ENCODE peak calls at places on chromosomes 11 and 22, in nine cellular contexts. X is upper lobe of right lung; P is MM.1S; Q is heart right ventricle; H is neuronal stem cell; A is suprapubic skin; R is right atrium auricular region; F is effector memory CD4-positive, alpha-beta T cell; B is CD8-positive, alpha-beta T cell. K is an unnamed sample.
A peak's percentile ranks its signal among the peaks of the same experiment; 100 is the strongest.

GRCh38 chr11:130738618-130739017 is 177.7 kb downstream of the SNX19 start:
- DNase-seq in X (no peak), P (no peak), Q (no peak), H (no peak), A (no peak), R (no peak), F (no peak), B (no peak), K (no peak)

GRCh38 chr11:267491-267994 is 10.7 kb upstream of the NLRP6 start:
- DNase-seq in X (peak; percentile 85), P (peak; percentile 72), Q (no peak), H (no peak), A (peak; percentile 86), R (no peak), F (peak; percentile 45), B (no peak), K (peak; percentile 74)

GRCh38 chr11:84607975-84608787 is 1019.0 kb downstream of the DLG2 start:
- DNase-seq in X (no peak), P (no peak), Q (no peak), H (no peak), A (no peak), R (no peak), F (no peak), B (no peak), K (no peak)

GRCh38 chr22:38212442-38212841 is 10.6 kb downstream of the MAFF start:
- DNase-seq in X (no peak), P (no peak), Q (no peak), H (no peak), A (no peak), R (no peak), F (no peak), B (no peak), K (no peak)

GRCh38 chr11:46725338-46726205 is 6.6 kb downstream of the F2 start:
- DNase-seq in X (no peak), P (no peak), Q (no peak), H (no peak), A (no peak), R (no peak), F (no peak), B (no peak), K (no peak)

GRCh38 chr11:81059356-81059755 is 1618.5 kb upstream of the TENM4 start:
- DNase-seq in X (no peak), P (no peak), Q (no peak), H (no peak), A (no peak), R (no peak), F (no peak), B (no peak), K (no peak)

GRCh38 chr11:44680982-44681597 is 45.7 kb upstream of the TSPAN18 start:
- DNase-seq in X (no peak), P (peak; percentile 67), Q (no peak), H (no peak), A (peak; percentile 68), R (no peak), F (peak; percentile 21), B (peak; percentile 40), K (no peak)

GRCh38 chr22:49969751-49970527 is 9.4 kb downstream of the PIM3 start:
- DNase-seq in X (peak; percentile 66), P (peak; percentile 4), Q (peak; percentile 5), H (no peak), A (peak; percentile 70), R (no peak), F (no peak), B (no peak), K (peak; percentile 49)

GRCh38 chr11:120424970-120425332 is 86.6 kb upstream of the GRIK4 start:
- DNase-seq in X (no peak), P (no peak), Q (no peak), H (no peak), A (no peak), R (no peak), F (no peak), B (no peak), K (no peak)

GRCh38 chr11:116707250-116707649 is 65.5 kb downstream of the BUD13 start:
- DNase-seq in X (no peak), P (no peak), Q (no peak), H (no peak), A (no peak), R (no peak), F (no peak), B (no peak), K (no peak)

GRCh38 chr22:50175191-50175461 is 4.6 kb downstream of the PANX2 start:
- DNase-seq in X (no peak), P (no peak), Q (no peak), H (no peak), A (no peak), R (no peak), F (no peak), B (no peak), K (no peak)

GRCh38 chr11:35785287-35786167 is 123.0 kb downstream of the TRIM44 start:
- DNase-seq in X (no peak), P (no peak), Q (no peak), H (no peak), A (no peak), R (no peak), F (no peak), B (no peak), K (no peak)

GRCh38 chr11:128733440-128734115 is 39.7 kb downstream of the FLI1 start:
- DNase-seq in X (no peak), P (peak; percentile 83), Q (no peak), H (peak; percentile 60), A (no peak), R (no peak), F (no peak), B (no peak), K (no peak)

GRCh38 chr11:12748561-12748960 is 74.3 kb downstream of the TEAD1 start:
- DNase-seq in X (no peak), P (no peak), Q (no peak), H (no peak), A (no peak), R (no peak), F (no peak), B (no peak), K (no peak)
- H3K36me3 ChIP-seq in X (no peaks in the 10 kb centered on the region), P (no peaks in the 10 kb centered on the region), Q (no peaks in the 10 kb centered on the region), H (no peaks in the 10 kb centered on the region), A (no peaks in the 10 kb centered on the region), R (no peaks in the 10 kb centered on the region), F (no peaks in the 10 kb centered on the region), B (no peaks in the 10 kb centered on the region), K (no peaks in the 10 kb centered on the region)

GRCh38 chr11:78080818-78081495 is 1.3 kb upstream of the NDUFC2 start:
- DNase-seq in X (no peak), P (no peak), Q (peak; percentile 29), H (no peak), A (no peak), R (no peak), F (no peak), B (no peak), K (no peak)
- H3K4me1 ChIP-seq in X (peaks cover 29% of the 10 kb centered on the region), P (peaks cover 8% of the 10 kb centered on the region), Q (peaks cover 37% of the 10 kb centered on the region), H (peaks cover 3% of the 10 kb centered on the region), A (peaks cover 32% of the 10 kb centered on the region), R (no peaks in the 10 kb centered on the region), F (peaks cover 25% of the 10 kb centered on the region), B (peaks cover 44% of the 10 kb centered on the region), K (peaks cover 28% of the 10 kb centered on the region)

DNA sequence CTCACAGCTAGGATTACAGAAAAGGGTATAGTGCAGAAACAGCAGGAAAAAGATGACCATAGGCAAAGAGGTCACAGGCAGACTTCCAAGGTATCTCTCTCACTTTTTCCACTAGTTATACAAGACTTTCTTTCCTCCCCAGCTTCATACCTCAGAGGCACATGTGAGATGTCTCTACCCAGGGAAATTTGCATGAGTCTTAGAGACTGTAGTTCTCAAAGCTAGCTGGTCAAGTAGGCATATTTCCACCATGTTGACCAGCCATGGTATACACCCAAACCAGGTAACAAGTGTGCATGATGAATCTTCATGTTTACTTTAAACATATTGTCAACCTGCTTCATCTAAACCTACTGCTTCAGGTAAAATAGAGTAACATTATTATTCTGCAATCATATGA is 27.9 kb downstream of the PRMT3 start:
- DNase-seq in X (no peak), P (no peak), Q (no peak), H (no peak), A (no peak), R (no peak), F (no peak), B (no peak), K (no peak)
- H3K36me3 ChIP-seq in X (peaks cover 7% of the 10 kb centered on the region), P (no peaks in the 10 kb centered on the region), Q (no peaks in the 10 kb centered on the region), H (peaks cover 1% of the 10 kb centered on the region), A (peaks cover 10% of the 10 kb centered on the region), R (peaks cover 29% of the 10 kb centered on the region), F (peaks cover 8% of the 10 kb centered on the region), B (no peaks in the 10 kb centered on the region), K (no peaks in the 10 kb centered on the region)

DNA sequence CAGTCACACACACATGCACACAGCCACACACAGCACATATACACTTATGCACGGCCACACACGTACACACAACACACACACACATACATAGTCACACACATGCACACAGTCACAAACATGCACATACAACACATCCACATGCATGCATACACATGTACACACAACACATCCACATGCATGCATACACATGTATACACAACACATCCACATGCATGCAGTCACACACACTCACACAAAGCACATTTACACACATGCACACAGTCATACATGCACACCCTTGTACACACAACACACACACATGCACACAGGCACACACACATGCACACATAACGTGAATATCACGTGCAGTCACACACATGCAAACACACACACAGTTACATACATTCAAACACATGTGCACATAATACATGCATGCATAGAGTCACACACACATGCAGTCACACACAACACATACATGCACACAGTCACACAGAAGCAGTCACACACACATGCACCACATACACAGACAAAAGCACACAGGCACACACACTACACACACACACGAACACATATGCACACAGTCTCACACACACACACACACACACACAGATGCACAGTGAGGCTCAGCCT is 18.8 kb downstream of the IFITM10 start:
- DNase-seq in X (no peak), P (no peak), Q (no peak), H (no peak), A (no peak), R (no peak), F (no peak), B (no peak), K (no peak)
- H3K4me1 ChIP-seq in X (no peaks in the 10 kb centered on the region), P (no peaks in the 10 kb centered on the region), Q (no peaks in the 10 kb centered on the region), H (peaks cover 7% of the 10 kb centered on the region), A (no peaks in the 10 kb centered on the region), R (no peaks in the 10 kb centered on the region), F (peaks cover 8% of the 10 kb centered on the region), B (peaks cover 30% of the 10 kb centered on the region), K (no peaks in the 10 kb centered on the region)